ENCODE peak calls at places on chromosomes 5 and 9, in nine cellular contexts. V is heart left ventricle, G is endothelial cell, T is endodermal cell, L is adrenal gland, K is right atrium auricular region, N is choroid plexus epithelial cell, M is DND-41, E is heart right ventricle. J is an unnamed sample.
A peak's percentile ranks its signal among the peaks of the same experiment; 100 is the strongest.

GRCh38 chr5:107985144-107985543 is 314.4 kb upstream of the EFNA5 start:
- DNase-seq in V (no peak), G (no peak), T (no peak), L (peak; percentile 79), K (no peak), N (no peak), M (peak; percentile 55), E (no peak), J (peak; percentile 42)

GRCh38 chr9:34197756-34198711 is 19.2 kb downstream of the UBAP1 start:
- DNase-seq in V (no peak), G (peak; percentile 10), T (peak; percentile 89), L (peak; percentile 41), K (no peak), N (no peak), M (peak; percentile 13), E (no peak), J (peak; percentile 50)

GRCh38 chr9:122821278-122821952 is 7.0 kb downstream of the PDCL start:
- DNase-seq in V (no peak), G (no peak), T (no peak), L (peak; percentile 78), K (peak; percentile 58), N (peak; percentile 90), M (no peak), E (no peak), J (no peak)

GRCh38 chr5:150636391-150637244 is 3.8 kb upstream of the SYNPO start:
- DNase-seq in V (peak; percentile 68), G (no peak), T (no peak), L (peak; percentile 93), K (no peak), N (peak; percentile 65), M (no peak), E (no peak), J (peak; percentile 84)

GRCh38 chr5:66701244-66701643 is 105.1 kb downstream of the MAST4 start:
- DNase-seq in V (no peak), G (no peak), T (no peak), L (no peak), K (no peak), N (no peak), M (no peak), E (no peak), J (no peak)

GRCh38 chr5:137320056-137321045 is 178.8 kb downstream of the SPOCK1 start:
- DNase-seq in V (no peak), G (peak; percentile 61), T (peak; percentile 85), L (peak; percentile 60), K (peak; percentile 70), N (peak; percentile 72), M (peak; percentile 40), E (no peak), J (peak; percentile 65)

GRCh38 chr9:37925786-37926736 is 22.1 kb upstream of the SLC25A51 start:
- DNase-seq in V (no peak), G (no peak), T (no peak), L (peak; percentile 37), K (no peak), N (peak; percentile 40), M (no peak), E (no peak), J (peak; percentile 33)

GRCh38 chr9:94148419-94148818 is 64.2 kb downstream of the PTPDC1 start:
- DNase-seq in V (no peak), G (no peak), T (no peak), L (no peak), K (no peak), N (no peak), M (no peak), E (no peak), J (no peak)

GRCh38 chr9:86713970-86714369 is 233.3 kb downstream of the GAS1 start:
- DNase-seq in V (no peak), G (no peak), T (no peak), L (no peak), K (no peak), N (no peak), M (no peak), E (no peak), J (no peak)

GRCh38 chr5:179294131-179294780 is 51.0 kb downstream of the ADAMTS2 start:
- DNase-seq in V (no peak), G (no peak), T (no peak), L (no peak), K (no peak), N (no peak), M (no peak), E (peak; percentile 6), J (no peak)

GRCh38 chr9:74861773-74862172 is 25.9 kb downstream of the TRPM6 start:
- DNase-seq in V (no peak), G (no peak), T (no peak), L (no peak), K (no peak), N (no peak), M (no peak), E (no peak), J (peak; percentile 42)

GRCh38 chr5:15835514-15835913 is 335.5 kb downstream of the FBXL7 start:
- DNase-seq in V (no peak), G (no peak), T (no peak), L (no peak), K (no peak), N (peak; percentile 46), M (no peak), E (no peak), J (no peak)

GRCh38 chr5:595285-595684 is 16.9 kb upstream of the CEP72 start:
- DNase-seq in V (no peak), G (no peak), T (no peak), L (no peak), K (no peak), N (no peak), M (no peak), E (no peak), J (no peak)

GRCh38 chr9:34577635-34578240 is 11.8 kb downstream of the CNTFR start:
- DNase-seq in V (no peak), G (no peak), T (peak; percentile 89), L (no peak), K (no peak), N (no peak), M (no peak), E (no peak), J (no peak)

GRCh38 chr9:69981686-69982450 is 61.8 kb upstream of the MAMDC2 start:
- DNase-seq in V (no peak), G (no peak), T (no peak), L (no peak), K (no peak), N (peak; percentile 68), M (no peak), E (no peak), J (peak; percentile 64)

GRCh38 chr5:179542170-179542569 is 8.2 kb upstream of the RUFY1 start:
- DNase-seq in V (no peak), G (no peak), T (no peak), L (no peak), K (no peak), N (no peak), M (no peak), E (no peak), J (no peak)

GRCh38 chr5:176573564-176574296 is 24.6 kb downstream of the CDHR2 start:
- DNase-seq in V (peak; percentile 70), G (peak; percentile 81), T (peak; percentile 93), L (peak; percentile 78), K (peak; percentile 69), N (peak; percentile 51), M (peak; percentile 69), E (peak; percentile 78), J (peak; percentile 55)
- TF ChIP-seq CTCF in V (peak; percentile 87), G (peak; percentile 73), T (peak; percentile 86), L (peak; percentile 63), K (peak; percentile 59), N (peak; percentile 87), M (peak; percentile 88), E (peak; percentile 84), J (peak; percentile 72)

GRCh38 chr9:96854073-96854876 is at the start of gene ZNF782:
- DNase-seq in V (peak; percentile 94), G (peak; percentile 89), T (peak; percentile 99), L (peak; percentile 95), K (peak; percentile 94), N (peak; percentile 95), M (peak; percentile 90), E (peak; percentile 91), J (peak; percentile 95)
- TF ChIP-seq CTCF in V (no peak), G (no peak), T (no peak), L (no peak), K (no peak), N (no peak), M (no peak), E (no peak), J (no peak)

GRCh38 chr5:138640138-138640537 is 64.9 kb upstream of the HSPA9 start:
- DNase-seq in V (no peak), G (no peak), T (no peak), L (no peak), K (no peak), N (no peak), M (no peak), E (no peak), J (no peak)

GRCh38 chr5:138640855-138641254 is 65.7 kb upstream of the HSPA9 start:
- DNase-seq in V (no peak), G (no peak), T (no peak), L (no peak), K (no peak), N (no peak), M (no peak), E (no peak), J (peak; percentile 64)

GRCh38 chr5:138643040-138643791 is 68.0 kb upstream of the HSPA9 start:
- DNase-seq in V (no peak), G (no peak), T (peak; percentile 60), L (no peak), K (no peak), N (no peak), M (no peak), E (no peak), J (no peak)

GRCh38 chr5:138639326-138639725 is 64.1 kb upstream of the HSPA9 start:
- DNase-seq in V (no peak), G (no peak), T (peak; percentile 49), L (no peak), K (no peak), N (no peak), M (no peak), E (no peak), J (no peak)

DNA sequence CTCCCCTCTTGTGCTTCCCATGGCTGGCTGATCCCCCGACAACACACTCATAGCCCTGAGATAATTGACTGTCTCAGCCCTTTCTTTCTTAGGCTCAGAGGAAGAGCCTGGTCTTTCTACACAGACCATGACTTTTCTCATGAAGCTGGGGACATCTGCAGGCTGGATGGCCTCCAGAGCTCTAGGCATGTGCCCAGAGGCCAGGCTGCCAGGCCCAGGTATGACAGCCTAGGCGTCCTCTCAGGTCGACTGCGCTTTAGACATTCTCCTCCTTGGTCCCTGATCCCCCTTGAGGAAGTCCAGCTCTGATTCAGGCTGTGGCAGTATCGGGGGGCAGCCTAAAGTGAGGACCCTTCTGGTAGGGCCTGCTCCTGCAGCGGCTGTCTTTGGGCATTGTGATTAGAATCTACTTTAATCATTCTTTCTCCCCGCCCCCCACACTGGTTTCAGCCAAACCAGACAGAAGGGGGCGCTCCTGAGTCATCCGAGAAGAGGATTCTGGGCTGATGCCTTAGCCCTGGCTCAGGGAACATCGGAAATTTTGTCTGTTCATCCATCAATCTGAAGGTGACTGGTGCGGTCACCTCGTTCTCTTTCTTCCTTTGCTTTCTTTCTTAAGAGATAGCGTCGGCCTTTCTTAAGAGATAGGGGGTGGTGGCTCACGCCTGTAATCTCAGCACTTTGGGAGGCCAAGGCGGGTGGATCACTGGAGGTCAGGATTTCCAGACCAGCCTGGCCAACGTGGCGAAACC is 66.5 kb upstream of the HSPA9 start:
- DNase-seq in V (peak; percentile 60), G (peak; percentile 90), T (peak; percentile 97), L (peak; percentile 92), K (peak; percentile 63), N (peak; percentile 79), M (peak; percentile 73), E (peak; percentile 74), J (peak; percentile 73)
- TF ChIP-seq CTCF in V (peak; percentile 76), G (peak; percentile 90), T (peak; percentile 98), L (peak; percentile 92), K (peak; percentile 39), N (peak; percentile 92), M (peak; percentile 87), E (peak; percentile 85), J (peak; percentile 75)

GRCh38 chr9:125106285-125106893 is 36.9 kb downstream of the SCAI start:
- DNase-seq in V (no peak), G (no peak), T (no peak), L (no peak), K (no peak), N (peak; percentile 81), M (no peak), E (no peak), J (no peak)
- TF ChIP-seq CTCF in V (no peak), G (no peak), T (no peak), L (no peak), K (no peak), N (no peak), M (no peak), E (no peak), J (no peak)